ENCODE peak calls at places on chromosome 1, in six cellular contexts. A is DMS153, U is hypothalamus, E is AG08395, T is endothelial cell, D is H4. Q is an unnamed sample.

GRCh38 chr1:201022824-201023516 is 544 bp downstream of the KIF21B start:
- DNase-seq in A (no peak), U (no peak), E (no peak), T (peak), D (no peak), Q (no peak)

GRCh38 chr1:6028042-6028895 is 17.4 kb upstream of the KCNAB2 start:
- DNase-seq in A (no peak), U (no peak), E (no peak), T (no peak), D (peak), Q (no peak)

GRCh38 chr1:212437179-212437798 is 4.6 kb downstream of the NENF start:
- DNase-seq in A (no peak), U (no peak), E (no peak), T (no peak), D (no peak), Q (no peak)

GRCh38 chr1:197917813-197918646 is 858 bp downstream of the LHX9 start:
- DNase-seq in A (no peak), U (no peak), E (no peak), T (no peak), D (no peak), Q (no peak)

GRCh38 chr1:179923044-179923443 is 31.6 kb upstream of the CEP350 start:
- DNase-seq in A (no peak), U (no peak), E (no peak), T (no peak), D (no peak), Q (no peak)

GRCh38 chr1:232845521-232845920 is 40.3 kb downstream of the MAP10 start:
- DNase-seq in A (no peak), U (no peak), E (no peak), T (no peak), D (no peak), Q (peak)

GRCh38 chr1:181704556-181704955 is 221.2 kb downstream of the CACNA1E start:
- DNase-seq in A (peak), U (no peak), E (no peak), T (no peak), D (no peak), Q (no peak)

GRCh38 chr1:160885080-160885479 is at the start of gene ITLN1:
- DNase-seq in A (no peak), U (no peak), E (no peak), T (no peak), D (no peak), Q (no peak)

GRCh38 chr1:222301653-222302052 is 246.3 kb downstream of the HHIPL2 start:
- DNase-seq in A (no peak), U (no peak), E (no peak), T (no peak), D (no peak), Q (no peak)

GRCh38 chr1:20551945-20552727 is at the start of gene FAM43B:
- DNase-seq in A (no peak), U (peak), E (peak), T (peak), D (no peak), Q (peak)

GRCh38 chr1:153506831-153507413 is 28.9 kb downstream of the S100A6 start:
- DNase-seq in A (no peak), U (peak), E (peak), T (no peak), D (peak), Q (peak)

GRCh38 chr1:112369389-112370285 is 26.4 kb upstream of the CTTNBP2NL start:
- DNase-seq in A (peak), U (peak), E (peak), T (peak), D (peak), Q (peak)

GRCh38 chr1:93317207-93317606 is 28.5 kb upstream of the DR1 start:
- DNase-seq in A (no peak), U (no peak), E (no peak), T (no peak), D (no peak), Q (no peak)

GRCh38 chr1:201945863-201946223 is 505 bp downstream of the LMOD1 start:
- DNase-seq in A (no peak), U (no peak), E (no peak), T (no peak), D (no peak), Q (no peak)

GRCh38 chr1:37250371-37250770 is 216.1 kb upstream of the GRIK3 start:
- DNase-seq in A (no peak), U (no peak), E (no peak), T (no peak), D (no peak), Q (no peak)

GRCh38 chr1:231796141-231796540 is 169.6 kb downstream of the DISC1 start:
- DNase-seq in A (no peak), U (no peak), E (no peak), T (no peak), D (no peak), Q (no peak)

GRCh38 chr1:246193537-246193936 is 313.5 kb downstream of the SMYD3 start:
- DNase-seq in A (no peak), U (no peak), E (no peak), T (no peak), D (no peak), Q (no peak)

Q was measured in fibroblast of lung.